ENCODE peak calls at places on chromosomes 4 and X, in nine cellular contexts. Q is activated CD4-positive, CD25-positive, alpha-beta regulatory T cell; L is stimulated activated CD4-positive, alpha-beta T cell treated with anti-CD3 and anti-CD28 coated beads, Interleukin-15, amount 100 ng/mL, for 48 hours; G is mammary epithelial cell; B is sigmoid colon; M is esophagus muscularis mucosa; P is H54; E is lower lobe of right lung; T is activated CD4-positive, alpha-beta T cell treated with anti-CD3 and anti-CD28 coated beads, Interleukin-2, amount 10 ng/mL, durations not matched to agents 7 days and 5 days. H is an unnamed sample.

GRCh38 chrX:108271397-108271787 is 166.8 kb downstream of the COL4A6 start:
- DNase-seq in Q (no peak), L (no peak), G (no peak), B (no peak), M (no peak), P (no peak), E (no peak), T (no peak), H (no peak)

GRCh38 chr4:152815078-152815477 is 35.3 kb downstream of the ARFIP1 start:
- DNase-seq in Q (no peak), L (no peak), G (no peak), B (no peak), M (no peak), P (no peak), E (no peak), T (no peak), H (no peak)

GRCh38 chr4:8136529-8136928 is 22.1 kb downstream of the ABLIM2 start:
- DNase-seq in Q (no peak), L (no peak), G (no peak), B (no peak), M (no peak), P (no peak), E (no peak), T (no peak), H (no peak)

GRCh38 chr4:123144626-123145025 is 222.2 kb upstream of the NUDT6 start:
- DNase-seq in Q (no peak), L (no peak), G (no peak), B (no peak), M (no peak), P (no peak), E (no peak), T (no peak), H (no peak)

GRCh38 chr4:101418055-101418454 is 70.7 kb upstream of the PPP3CA start:
- DNase-seq in Q (peak; percentile 2), L (peak; percentile 24), G (no peak), B (no peak), M (no peak), P (no peak), E (no peak), T (peak; percentile 80), H (no peak)

GRCh38 chr4:34371676-34372075 is 1872.6 kb downstream of the ARAP2 start:
- DNase-seq in Q (no peak), L (no peak), G (no peak), B (no peak), M (no peak), P (no peak), E (no peak), T (no peak), H (no peak)

GRCh38 chr4:2135083-2135482 is 76.0 kb downstream of the NAT8L start:
- DNase-seq in Q (no peak), L (no peak), G (no peak), B (no peak), M (no peak), P (no peak), E (no peak), T (peak; percentile 52), H (no peak)

GRCh38 chrX:130171446-130172126 is at the start of gene RAB33A:
- DNase-seq in Q (no peak), L (no peak), G (no peak), B (peak; percentile 65), M (no peak), P (no peak), E (peak; percentile 44), T (peak; percentile 45), H (no peak)

GRCh38 chr4:26300314-26301307 is 20.2 kb upstream of the RBPJ start:
- DNase-seq in Q (no peak), L (no peak), G (no peak), B (no peak), M (no peak), P (no peak), E (no peak), T (no peak), H (no peak)

GRCh38 chrX:39822133-39822748 is 275.5 kb downstream of the BCOR start:
- DNase-seq in Q (no peak), L (no peak), G (no peak), B (no peak), M (no peak), P (no peak), E (no peak), T (no peak), H (no peak)

GRCh38 chr4:127604949-127605709 is 27.6 kb upstream of the INTU start:
- DNase-seq in Q (no peak), L (no peak), G (peak; percentile 12), B (no peak), M (no peak), P (no peak), E (no peak), T (no peak), H (no peak)

GRCh38 chrX:18098704-18099103 is 122.0 kb downstream of the BEND2 start:
- DNase-seq in Q (no peak), L (no peak), G (no peak), B (no peak), M (no peak), P (no peak), E (no peak), T (no peak), H (no peak)

H was measured in epithelial cell of prostate.